ENCODE peak calls at places on chromosome 20, in five cellular contexts. One of them, this sample, is unnamed.

GRCh38 chr20:9978395-9979004 is 56.3 kb upstream of the ANKEF1 start:
- DNase-seq in stimulated activated naive CD8-positive, alpha-beta T cell treated with anti-CD3 and anti-CD28 coated beads, Interleukin-15, Interleukin-2, amounts not matched to agents 100 U/mL and 50 U/mL, for 24 hours: no peak
- DNase-seq in natural killer cell treated with Interleukin-12 subunit alpha and Interleukin-12 subunit beta and Interleukin-15 and Interleukin-18, amount 100 ng/mL, for 72 hours: peak
- DNase-seq in ELF-1: peak
- DNase-seq in stimulated activated CD4-positive, alpha-beta T cell treated with anti-CD3 and anti-CD28 coated beads, Interleukin-15, amount 100 ng/mL, for 24 hours: peak
- DNase-seq in this sample: peak

GRCh38 chr20:6501061-6501460 is 266.4 kb upstream of the BMP2 start:
- DNase-seq in stimulated activated CD4-positive, alpha-beta T cell treated with anti-CD3 and anti-CD28 coated beads, Interleukin-15, amount 100 ng/mL, for 24 hours: no peak
- DNase-seq in natural killer cell treated with Interleukin-12 subunit alpha and Interleukin-12 subunit beta and Interleukin-15 and Interleukin-18, amount 100 ng/mL, for 72 hours: no peak
- DNase-seq in stimulated activated naive CD8-positive, alpha-beta T cell treated with anti-CD3 and anti-CD28 coated beads, Interleukin-15, Interleukin-2, amounts not matched to agents 100 U/mL and 50 U/mL, for 24 hours: no peak
- DNase-seq in ELF-1: no peak
- DNase-seq in this sample: no peak

GRCh38 chr20:4112490-4113420 is 97.4 kb upstream of the RNF24 start:
- DNase-seq in stimulated activated CD4-positive, alpha-beta T cell treated with anti-CD3 and anti-CD28 coated beads, Interleukin-15, amount 100 ng/mL, for 24 hours: peak
- DNase-seq in natural killer cell treated with Interleukin-12 subunit alpha and Interleukin-12 subunit beta and Interleukin-15 and Interleukin-18, amount 100 ng/mL, for 72 hours: no peak
- DNase-seq in stimulated activated naive CD8-positive, alpha-beta T cell treated with anti-CD3 and anti-CD28 coated beads, Interleukin-15, Interleukin-2, amounts not matched to agents 100 U/mL and 50 U/mL, for 24 hours: peak
- DNase-seq in ELF-1: no peak
- DNase-seq in this sample: no peak

GRCh38 chr20:2140561-2140960 is 38.9 kb downstream of the STK35 start:
- DNase-seq in natural killer cell treated with Interleukin-12 subunit alpha and Interleukin-12 subunit beta and Interleukin-15 and Interleukin-18, amount 100 ng/mL, for 72 hours: peak
- DNase-seq in stimulated activated naive CD8-positive, alpha-beta T cell treated with anti-CD3 and anti-CD28 coated beads, Interleukin-15, Interleukin-2, amounts not matched to agents 100 U/mL and 50 U/mL, for 24 hours: no peak
- DNase-seq in stimulated activated CD4-positive, alpha-beta T cell treated with anti-CD3 and anti-CD28 coated beads, Interleukin-15, amount 100 ng/mL, for 24 hours: no peak
- DNase-seq in ELF-1: no peak
- DNase-seq in this sample: no peak

GRCh38 chr20:6094565-6094964 is 28.3 kb downstream of the FERMT1 start:
- DNase-seq in stimulated activated naive CD8-positive, alpha-beta T cell treated with anti-CD3 and anti-CD28 coated beads, Interleukin-15, Interleukin-2, amounts not matched to agents 100 U/mL and 50 U/mL, for 24 hours: no peak
- DNase-seq in stimulated activated CD4-positive, alpha-beta T cell treated with anti-CD3 and anti-CD28 coated beads, Interleukin-15, amount 100 ng/mL, for 24 hours: no peak
- DNase-seq in ELF-1: no peak
- DNase-seq in natural killer cell treated with Interleukin-12 subunit alpha and Interleukin-12 subunit beta and Interleukin-15 and Interleukin-18, amount 100 ng/mL, for 72 hours: no peak
- DNase-seq in this sample: no peak

GRCh38 chr20:7770046-7770445 is 170.2 kb downstream of the HAO1 start:
- DNase-seq in ELF-1: no peak
- DNase-seq in natural killer cell treated with Interleukin-12 subunit alpha and Interleukin-12 subunit beta and Interleukin-15 and Interleukin-18, amount 100 ng/mL, for 72 hours: no peak
- DNase-seq in stimulated activated naive CD8-positive, alpha-beta T cell treated with anti-CD3 and anti-CD28 coated beads, Interleukin-15, Interleukin-2, amounts not matched to agents 100 U/mL and 50 U/mL, for 24 hours: no peak
- DNase-seq in stimulated activated CD4-positive, alpha-beta T cell treated with anti-CD3 and anti-CD28 coated beads, Interleukin-15, amount 100 ng/mL, for 24 hours: no peak
- DNase-seq in this sample: no peak

GRCh38 chr20:25345721-25346120 is 44.9 kb downstream of the ABHD12 start:
- DNase-seq in stimulated activated naive CD8-positive, alpha-beta T cell treated with anti-CD3 and anti-CD28 coated beads, Interleukin-15, Interleukin-2, amounts not matched to agents 100 U/mL and 50 U/mL, for 24 hours: no peak
- DNase-seq in natural killer cell treated with Interleukin-12 subunit alpha and Interleukin-12 subunit beta and Interleukin-15 and Interleukin-18, amount 100 ng/mL, for 72 hours: no peak
- DNase-seq in stimulated activated CD4-positive, alpha-beta T cell treated with anti-CD3 and anti-CD28 coated beads, Interleukin-15, amount 100 ng/mL, for 24 hours: no peak
- DNase-seq in ELF-1: no peak
- DNase-seq in this sample: no peak

GRCh38 chr20:51540585-51540984 is 1.9 kb downstream of the NFATC2 start:
- DNase-seq in stimulated activated CD4-positive, alpha-beta T cell treated with anti-CD3 and anti-CD28 coated beads, Interleukin-15, amount 100 ng/mL, for 24 hours: peak
- DNase-seq in stimulated activated naive CD8-positive, alpha-beta T cell treated with anti-CD3 and anti-CD28 coated beads, Interleukin-15, Interleukin-2, amounts not matched to agents 100 U/mL and 50 U/mL, for 24 hours: no peak
- DNase-seq in ELF-1: no peak
- DNase-seq in natural killer cell treated with Interleukin-12 subunit alpha and Interleukin-12 subunit beta and Interleukin-15 and Interleukin-18, amount 100 ng/mL, for 72 hours: no peak
- DNase-seq in this sample: no peak

GRCh38 chr20:50801747-50802125 is 6.9 kb downstream of the BCAS4 start:
- DNase-seq in ELF-1: no peak
- DNase-seq in stimulated activated CD4-positive, alpha-beta T cell treated with anti-CD3 and anti-CD28 coated beads, Interleukin-15, amount 100 ng/mL, for 24 hours: no peak
- DNase-seq in natural killer cell treated with Interleukin-12 subunit alpha and Interleukin-12 subunit beta and Interleukin-15 and Interleukin-18, amount 100 ng/mL, for 72 hours: no peak
- DNase-seq in stimulated activated naive CD8-positive, alpha-beta T cell treated with anti-CD3 and anti-CD28 coated beads, Interleukin-15, Interleukin-2, amounts not matched to agents 100 U/mL and 50 U/mL, for 24 hours: no peak
- DNase-seq in this sample: no peak

GRCh38 chr20:63664861-63665594 is 6.9 kb downstream of the RTEL1 start:
- DNase-seq in natural killer cell treated with Interleukin-12 subunit alpha and Interleukin-12 subunit beta and Interleukin-15 and Interleukin-18, amount 100 ng/mL, for 72 hours: no peak
- DNase-seq in ELF-1: peak
- DNase-seq in stimulated activated naive CD8-positive, alpha-beta T cell treated with anti-CD3 and anti-CD28 coated beads, Interleukin-15, Interleukin-2, amounts not matched to agents 100 U/mL and 50 U/mL, for 24 hours: no peak
- DNase-seq in stimulated activated CD4-positive, alpha-beta T cell treated with anti-CD3 and anti-CD28 coated beads, Interleukin-15, amount 100 ng/mL, for 24 hours: no peak
- DNase-seq in this sample: peak

GRCh38 chr20:54995021-54995420 is 519.6 kb downstream of the DOK5 start:
- DNase-seq in natural killer cell treated with Interleukin-12 subunit alpha and Interleukin-12 subunit beta and Interleukin-15 and Interleukin-18, amount 100 ng/mL, for 72 hours: no peak
- DNase-seq in stimulated activated CD4-positive, alpha-beta T cell treated with anti-CD3 and anti-CD28 coated beads, Interleukin-15, amount 100 ng/mL, for 24 hours: no peak
- DNase-seq in ELF-1: no peak
- DNase-seq in stimulated activated naive CD8-positive, alpha-beta T cell treated with anti-CD3 and anti-CD28 coated beads, Interleukin-15, Interleukin-2, amounts not matched to agents 100 U/mL and 50 U/mL, for 24 hours: no peak
- DNase-seq in this sample: no peak

GRCh38 chr20:46739441-46740213 is 30.2 kb downstream of the SLC2A10 start:
- DNase-seq in stimulated activated naive CD8-positive, alpha-beta T cell treated with anti-CD3 and anti-CD28 coated beads, Interleukin-15, Interleukin-2, amounts not matched to agents 100 U/mL and 50 U/mL, for 24 hours: no peak
- DNase-seq in stimulated activated CD4-positive, alpha-beta T cell treated with anti-CD3 and anti-CD28 coated beads, Interleukin-15, amount 100 ng/mL, for 24 hours: no peak
- DNase-seq in natural killer cell treated with Interleukin-12 subunit alpha and Interleukin-12 subunit beta and Interleukin-15 and Interleukin-18, amount 100 ng/mL, for 72 hours: no peak
- DNase-seq in ELF-1: peak
- DNase-seq in this sample: no peak

GRCh38 chr20:14633507-14633906 is 296.1 kb upstream of the FLRT3 start:
- DNase-seq in stimulated activated CD4-positive, alpha-beta T cell treated with anti-CD3 and anti-CD28 coated beads, Interleukin-15, amount 100 ng/mL, for 24 hours: no peak
- DNase-seq in stimulated activated naive CD8-positive, alpha-beta T cell treated with anti-CD3 and anti-CD28 coated beads, Interleukin-15, Interleukin-2, amounts not matched to agents 100 U/mL and 50 U/mL, for 24 hours: no peak
- DNase-seq in ELF-1: no peak
- DNase-seq in natural killer cell treated with Interleukin-12 subunit alpha and Interleukin-12 subunit beta and Interleukin-15 and Interleukin-18, amount 100 ng/mL, for 72 hours: no peak
- DNase-seq in this sample: no peak

This sample was measured in endodermal cell.